ENCODE peak calls at places on chromosomes 3 and 15, in five cellular contexts. One of them, this sample, is unnamed. For H3K4me1, the result is how much of the 10 kb centered on the place peaks cover.

GRCh38 chr3:57079221-57079831 is 18.9 kb downstream of the SPATA12 start:
- DNase-seq in BE2C: peak
- DNase-seq in PC-9: peak
- DNase-seq in lung: peak
- DNase-seq in Peyer's patch: no peak
- DNase-seq in this sample: peak

GRCh38 chr3:87069963-87070362 is 79.0 kb upstream of the VGLL3 start:
- DNase-seq in BE2C: no peak
- DNase-seq in PC-9: no peak
- DNase-seq in lung: no peak
- DNase-seq in Peyer's patch: no peak
- DNase-seq in this sample: peak

GRCh38 chr3:53194218-53195065 is 33.4 kb downstream of the PRKCD start:
- DNase-seq in BE2C: no peak
- DNase-seq in PC-9: no peak
- DNase-seq in lung: no peak
- DNase-seq in Peyer's patch: no peak
- DNase-seq in this sample: peak

GRCh38 chr3:195153121-195153520 is 117.8 kb downstream of the XXYLT1 start:
- DNase-seq in BE2C: peak
- DNase-seq in PC-9: no peak
- DNase-seq in lung: no peak
- DNase-seq in Peyer's patch: no peak
- DNase-seq in this sample: no peak

GRCh38 chr3:182919866-182920357 is 60.4 kb downstream of the DCUN1D1 start:
- DNase-seq in BE2C: no peak
- DNase-seq in PC-9: no peak
- DNase-seq in lung: no peak
- DNase-seq in Peyer's patch: no peak
- DNase-seq in this sample: no peak

GRCh38 chr3:197216169-197216860 is 82.1 kb downstream of the DLG1 start:
- DNase-seq in BE2C: no peak
- DNase-seq in PC-9: no peak
- DNase-seq in lung: no peak
- DNase-seq in Peyer's patch: no peak
- DNase-seq in this sample: peak

GRCh38 chr15:67126551-67127333 is 61.3 kb downstream of the SMAD3 start:
- DNase-seq in BE2C: no peak
- DNase-seq in PC-9: no peak
- DNase-seq in lung: no peak
- DNase-seq in Peyer's patch: no peak
- DNase-seq in this sample: no peak

GRCh38 chr3:183586477-183586876 is 31.0 kb upstream of the KLHL6 start:
- DNase-seq in BE2C: no peak
- DNase-seq in PC-9: no peak
- DNase-seq in lung: no peak
- DNase-seq in Peyer's patch: no peak
- DNase-seq in this sample: no peak

GRCh38 chr3:146803746-146804145 is 198.6 kb upstream of the PLSCR5 start:
- DNase-seq in BE2C: no peak
- DNase-seq in PC-9: no peak
- DNase-seq in lung: no peak
- DNase-seq in Peyer's patch: no peak
- DNase-seq in this sample: peak

GRCh38 chr15:87748483-87748882 is 508.1 kb downstream of the NTRK3 start:
- DNase-seq in BE2C: no peak
- DNase-seq in PC-9: no peak
- DNase-seq in lung: no peak
- DNase-seq in Peyer's patch: no peak
- DNase-seq in this sample: no peak

GRCh38 chr3:32401541-32402052 is 9.9 kb downstream of the CMTM7 start:
- DNase-seq in BE2C: peak
- DNase-seq in PC-9: peak
- DNase-seq in lung: peak
- DNase-seq in Peyer's patch: peak
- DNase-seq in this sample: peak

GRCh38 chr15:53739187-53739586 is 20.3 kb downstream of the WDR72 start:
- DNase-seq in BE2C: no peak
- DNase-seq in PC-9: no peak
- DNase-seq in lung: no peak
- DNase-seq in Peyer's patch: no peak
- DNase-seq in this sample: no peak

GRCh38 chr3:60948488-60948887 is 302.8 kb downstream of the FHIT start:
- DNase-seq in BE2C: no peak
- DNase-seq in PC-9: no peak
- DNase-seq in lung: no peak
- DNase-seq in Peyer's patch: no peak
- DNase-seq in this sample: no peak

GRCh38 chr15:101023501-101024110 is 104.4 kb downstream of the LRRK1 start:
- DNase-seq in BE2C: no peak
- DNase-seq in PC-9: no peak
- DNase-seq in lung: peak
- DNase-seq in Peyer's patch: peak
- DNase-seq in this sample: peak

GRCh38 chr3:169134194-169134593 is 529.3 kb downstream of the MECOM start:
- DNase-seq in BE2C: no peak
- DNase-seq in PC-9: no peak
- DNase-seq in lung: no peak
- DNase-seq in Peyer's patch: no peak
- DNase-seq in this sample: no peak

GRCh38 chr3:72288955-72289707 is 504.2 kb upstream of the PROK2 start:
- DNase-seq in BE2C: peak
- DNase-seq in PC-9: no peak
- DNase-seq in lung: peak
- DNase-seq in Peyer's patch: peak
- DNase-seq in this sample: peak

GRCh38 chr3:55692295-55692957 is 205.3 kb upstream of the WNT5A start:
- DNase-seq in BE2C: no peak
- DNase-seq in PC-9: peak
- DNase-seq in lung: no peak
- DNase-seq in Peyer's patch: no peak
- DNase-seq in this sample: no peak

GRCh38 chr3:126345641-126346460 is 11.4 kb downstream of the KLF15 start:
- DNase-seq in BE2C: no peak
- DNase-seq in PC-9: no peak
- DNase-seq in lung: no peak
- DNase-seq in Peyer's patch: no peak
- DNase-seq in this sample: no peak

GRCh38 chr3:52238193-52238760 is 681 bp downstream of the TWF2 start:
- DNase-seq in BE2C: no peak
- DNase-seq in PC-9: no peak
- DNase-seq in lung: no peak
- DNase-seq in Peyer's patch: no peak
- DNase-seq in this sample: peak

GRCh38 chr15:100897873-100898490 is 18.4 kb downstream of the ALDH1A3 start:
- DNase-seq in BE2C: no peak
- DNase-seq in PC-9: no peak
- DNase-seq in lung: no peak
- DNase-seq in Peyer's patch: no peak
- DNase-seq in this sample: no peak

DNA sequence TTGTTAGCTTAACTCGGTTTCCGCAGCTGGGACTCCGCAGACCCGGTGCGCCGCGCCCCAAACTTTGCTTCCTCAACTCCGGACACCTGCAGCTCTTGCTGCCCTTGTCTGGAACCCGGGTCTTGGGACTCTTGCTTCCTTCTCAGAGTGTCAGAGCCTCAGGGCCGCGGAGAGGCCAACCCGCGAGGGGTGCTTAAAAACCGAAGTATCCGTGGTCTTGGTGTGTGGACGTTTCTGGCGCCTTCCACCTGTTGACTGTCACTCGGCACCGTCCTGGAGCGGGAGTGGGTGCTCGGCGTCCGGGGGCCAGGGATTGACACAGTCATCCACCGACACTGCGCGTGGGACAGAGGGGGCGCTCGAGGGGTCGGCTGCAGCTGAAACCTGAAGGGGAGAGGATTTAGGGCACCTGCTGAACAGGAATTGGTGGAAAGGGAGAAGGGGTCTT is 386 bp downstream of the SQOR start:
- DNase-seq in BE2C: peak
- DNase-seq in PC-9: no peak
- DNase-seq in lung: peak
- DNase-seq in Peyer's patch: peak
- DNase-seq in this sample: peak
- H3K4me1 ChIP-seq in BE2C: under half
- H3K4me1 ChIP-seq in PC-9: under half
- H3K4me1 ChIP-seq in lung: under half
- H3K4me1 ChIP-seq in Peyer's patch: under half
- H3K4me1 ChIP-seq in this sample: half or more

GRCh38 chr15:90025461-90026033 is 24.4 kb downstream of the ZNF710 start:
- DNase-seq in BE2C: no peak
- DNase-seq in PC-9: no peak
- DNase-seq in lung: no peak
- DNase-seq in Peyer's patch: no peak
- DNase-seq in this sample: peak
- H3K4me1 ChIP-seq in BE2C: under half
- H3K4me1 ChIP-seq in PC-9: under half
- H3K4me1 ChIP-seq in lung: under half
- H3K4me1 ChIP-seq in Peyer's patch: under half
- H3K4me1 ChIP-seq in this sample: under half

DNA sequence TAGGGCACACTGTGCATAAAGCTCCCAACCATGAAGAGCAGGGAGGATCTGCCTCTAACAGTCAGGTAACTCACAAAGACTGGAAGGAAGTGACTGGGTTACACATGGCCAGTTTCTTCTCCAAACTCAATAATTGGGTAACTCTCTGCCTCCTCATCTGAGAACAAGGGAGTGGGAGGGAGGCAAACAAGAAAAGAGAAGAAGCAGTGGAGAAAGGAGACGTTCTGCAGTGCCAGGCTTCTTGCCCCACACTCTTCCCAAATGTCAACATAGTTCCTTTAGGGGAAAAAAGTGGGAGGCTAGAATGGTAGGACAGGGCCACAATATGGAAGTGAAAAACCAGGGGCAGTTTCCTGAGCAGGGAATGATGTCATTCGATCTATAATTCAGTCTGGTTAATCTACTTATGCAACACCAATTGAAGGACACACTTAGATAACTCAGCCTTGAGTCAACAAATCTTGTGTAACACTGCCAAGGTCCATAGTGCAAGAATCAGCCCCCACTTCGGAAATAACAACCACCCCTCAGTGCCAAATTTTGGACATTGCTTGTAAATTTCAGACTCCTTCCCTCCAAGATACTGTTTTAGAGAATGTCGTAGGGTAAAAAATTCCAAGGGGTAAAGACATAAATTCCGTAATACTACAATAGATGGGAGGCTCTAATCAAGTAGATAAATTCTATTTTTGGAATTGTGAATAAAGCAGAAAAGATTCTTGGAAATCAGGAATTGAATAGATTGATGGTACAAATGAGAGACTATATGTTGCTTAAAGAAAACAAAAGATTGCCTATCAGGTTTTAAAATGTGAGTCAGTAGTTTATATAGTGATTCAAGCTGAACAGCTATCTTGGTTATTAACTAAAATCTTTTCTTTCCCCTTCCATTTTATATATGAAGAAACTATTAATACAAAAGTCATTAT is 143.1 kb downstream of the LPP start:
- DNase-seq in BE2C: no peak
- DNase-seq in PC-9: peak
- DNase-seq in lung: peak
- DNase-seq in Peyer's patch: no peak
- DNase-seq in this sample: peak
- H3K4me1 ChIP-seq in BE2C: under half
- H3K4me1 ChIP-seq in PC-9: half or more
- H3K4me1 ChIP-seq in lung: under half
- H3K4me1 ChIP-seq in Peyer's patch: under half
- H3K4me1 ChIP-seq in this sample: under half

GRCh38 chr3:23438657-23439056 is 235.5 kb downstream of the UBE2E2 start:
- DNase-seq in BE2C: no peak
- DNase-seq in PC-9: no peak
- DNase-seq in lung: no peak
- DNase-seq in Peyer's patch: no peak
- DNase-seq in this sample: no peak

GRCh38 chr3:23439080-23439479 is 236.0 kb downstream of the UBE2E2 start:
- DNase-seq in BE2C: no peak
- DNase-seq in PC-9: no peak
- DNase-seq in lung: no peak
- DNase-seq in Peyer's patch: no peak
- DNase-seq in this sample: no peak

GRCh38 chr3:23435904-23436303 is 232.8 kb downstream of the UBE2E2 start:
- DNase-seq in BE2C: no peak
- DNase-seq in PC-9: no peak
- DNase-seq in lung: no peak
- DNase-seq in Peyer's patch: no peak
- DNase-seq in this sample: no peak

GRCh38 chr3:23431759-23432158 is 228.6 kb downstream of the UBE2E2 start:
- DNase-seq in BE2C: no peak
- DNase-seq in PC-9: no peak
- DNase-seq in lung: no peak
- DNase-seq in Peyer's patch: no peak
- DNase-seq in this sample: no peak

GRCh38 chr3:23435318-23435717 is 232.2 kb downstream of the UBE2E2 start:
- DNase-seq in BE2C: no peak
- DNase-seq in PC-9: no peak
- DNase-seq in lung: no peak
- DNase-seq in Peyer's patch: no peak
- DNase-seq in this sample: no peak
- H3K4me1 ChIP-seq in BE2C: under half
- H3K4me1 ChIP-seq in PC-9: under half
- H3K4me1 ChIP-seq in lung: under half
- H3K4me1 ChIP-seq in Peyer's patch: under half
- H3K4me1 ChIP-seq in this sample: under half

GRCh38 chr3:190012314-190012782 is 108.3 kb downstream of the P3H2 start:
- DNase-seq in BE2C: no peak
- DNase-seq in PC-9: peak
- DNase-seq in lung: no peak
- DNase-seq in Peyer's patch: no peak
- DNase-seq in this sample: peak

GRCh38 chr3:190013943-190014924 is 106.5 kb downstream of the P3H2 start:
- DNase-seq in BE2C: no peak
- DNase-seq in PC-9: no peak
- DNase-seq in lung: no peak
- DNase-seq in Peyer's patch: no peak
- DNase-seq in this sample: no peak

GRCh38 chr3:190014940-190015339 is 105.8 kb downstream of the P3H2 start:
- DNase-seq in BE2C: no peak
- DNase-seq in PC-9: no peak
- DNase-seq in lung: no peak
- DNase-seq in Peyer's patch: no peak
- DNase-seq in this sample: no peak

GRCh38 chr3:190010486-190010885 is 110.2 kb downstream of the P3H2 start:
- DNase-seq in BE2C: no peak
- DNase-seq in PC-9: no peak
- DNase-seq in lung: no peak
- DNase-seq in Peyer's patch: no peak
- DNase-seq in this sample: no peak

DNA sequence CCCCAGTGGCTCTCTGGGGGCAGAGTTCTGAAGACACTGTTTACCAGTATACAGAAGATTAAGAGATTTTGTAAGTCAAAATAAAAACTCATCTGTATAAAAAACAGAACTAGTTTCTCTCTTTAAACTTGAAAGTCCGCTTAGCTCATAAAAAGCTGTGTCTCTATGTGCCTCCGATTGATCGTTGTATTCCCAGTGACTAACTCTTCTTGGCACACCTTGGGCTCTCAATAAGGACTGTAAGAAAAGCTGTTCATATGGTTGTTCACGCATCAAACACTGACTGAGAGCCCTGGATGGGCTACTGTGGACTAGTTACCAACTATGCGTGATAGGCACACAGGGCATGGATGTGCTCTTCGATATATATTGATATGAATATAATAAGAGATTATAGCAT is 107.9 kb downstream of the P3H2 start:
- DNase-seq in BE2C: no peak
- DNase-seq in PC-9: no peak
- DNase-seq in lung: no peak
- DNase-seq in Peyer's patch: no peak
- DNase-seq in this sample: no peak
- H3K4me1 ChIP-seq in BE2C: under half
- H3K4me1 ChIP-seq in PC-9: under half
- H3K4me1 ChIP-seq in lung: under half
- H3K4me1 ChIP-seq in Peyer's patch: under half
- H3K4me1 ChIP-seq in this sample: under half

This sample was measured in adipocyte.